ENCODE peak calls at places on chromosomes 3 and 15, in seven cellular contexts. One of them, this sample, is unnamed.

GRCh38 chr3:15347104-15347736 is 14.8 kb upstream of the SH3BP5 start:
- DNase-seq in suprapubic skin: no peak
- DNase-seq in psoas muscle: no peak
- DNase-seq in neural crest cell: no peak
- DNase-seq in GM06990: no peak
- DNase-seq in IMR-90: no peak
- DNase-seq in hepatocyte: no peak
- DNase-seq in this sample: no peak

GRCh38 chr3:149593416-149594160 is 64.2 kb downstream of the WWTR1 start:
- DNase-seq in GM06990: no peak
- DNase-seq in neural crest cell: no peak
- DNase-seq in psoas muscle: no peak
- DNase-seq in IMR-90: no peak
- DNase-seq in hepatocyte: no peak
- DNase-seq in suprapubic skin: no peak
- DNase-seq in this sample: no peak

GRCh38 chr3:97699889-97700288 is 64.7 kb upstream of the ARL6 start:
- DNase-seq in GM06990: no peak
- DNase-seq in hepatocyte: no peak
- DNase-seq in IMR-90: no peak
- DNase-seq in neural crest cell: no peak
- DNase-seq in suprapubic skin: no peak
- DNase-seq in psoas muscle: no peak
- DNase-seq in this sample: no peak

GRCh38 chr3:52633786-52634185 is 51.9 kb downstream of the PBRM1 start:
- DNase-seq in suprapubic skin: no peak
- DNase-seq in hepatocyte: no peak
- DNase-seq in psoas muscle: no peak
- DNase-seq in GM06990: no peak
- DNase-seq in IMR-90: peak; percentile 56
- DNase-seq in neural crest cell: no peak
- DNase-seq in this sample: no peak

GRCh38 chr3:141094851-141095545 is 43.9 kb downstream of the SPSB4 start:
- DNase-seq in IMR-90: peak; percentile 9
- DNase-seq in neural crest cell: peak; percentile 43
- DNase-seq in GM06990: no peak
- DNase-seq in suprapubic skin: peak; percentile 78
- DNase-seq in psoas muscle: peak; percentile 89
- DNase-seq in hepatocyte: no peak
- DNase-seq in this sample: no peak

GRCh38 chr15:57432141-57432701 is 55.9 kb downstream of the CGNL1 start:
- DNase-seq in psoas muscle: no peak
- DNase-seq in suprapubic skin: no peak
- DNase-seq in hepatocyte: no peak
- DNase-seq in neural crest cell: no peak
- DNase-seq in IMR-90: no peak
- DNase-seq in GM06990: no peak
- DNase-seq in this sample: no peak

GRCh38 chr3:107421170-107421792 is 44.0 kb downstream of the CCDC54 start:
- DNase-seq in neural crest cell: no peak
- DNase-seq in hepatocyte: peak; percentile 74
- DNase-seq in IMR-90: peak; percentile 74
- DNase-seq in psoas muscle: no peak
- DNase-seq in suprapubic skin: no peak
- DNase-seq in GM06990: peak; percentile 45
- DNase-seq in this sample: no peak

GRCh38 chr3:39166134-39166710 is 12.8 kb upstream of the CSRNP1 start:
- DNase-seq in hepatocyte: peak; percentile 80
- DNase-seq in psoas muscle: no peak
- DNase-seq in suprapubic skin: no peak
- DNase-seq in neural crest cell: no peak
- DNase-seq in GM06990: no peak
- DNase-seq in IMR-90: peak; percentile 94
- DNase-seq in this sample: no peak

GRCh38 chr15:62306851-62307504 is 141.9 kb upstream of the C2CD4B start:
- DNase-seq in suprapubic skin: no peak
- DNase-seq in psoas muscle: no peak
- DNase-seq in IMR-90: peak; percentile 67
- DNase-seq in neural crest cell: peak; percentile 36
- DNase-seq in GM06990: no peak
- DNase-seq in hepatocyte: peak; percentile 87
- DNase-seq in this sample: peak; percentile 42

GRCh38 chr3:190591080-190591479 is 77.2 kb downstream of the IL1RAP start:
- DNase-seq in GM06990: no peak
- DNase-seq in neural crest cell: no peak
- DNase-seq in IMR-90: no peak
- DNase-seq in suprapubic skin: no peak
- DNase-seq in psoas muscle: no peak
- DNase-seq in hepatocyte: no peak
- DNase-seq in this sample: no peak

GRCh38 chr15:40334541-40334940 is 6.2 kb downstream of the CCDC9B start:
- DNase-seq in GM06990: no peak
- DNase-seq in psoas muscle: no peak
- DNase-seq in neural crest cell: no peak
- DNase-seq in hepatocyte: no peak
- DNase-seq in IMR-90: no peak
- DNase-seq in suprapubic skin: no peak
- DNase-seq in this sample: no peak

GRCh38 chr15:96551722-96552121 is 221.2 kb downstream of the NR2F2 start:
- DNase-seq in suprapubic skin: no peak
- DNase-seq in neural crest cell: no peak
- DNase-seq in IMR-90: no peak
- DNase-seq in hepatocyte: no peak
- DNase-seq in psoas muscle: no peak
- DNase-seq in GM06990: no peak
- DNase-seq in this sample: no peak

GRCh38 chr3:57596495-57597239 is 477 bp downstream of the ARF4 start:
- DNase-seq in GM06990: peak; percentile 68
- DNase-seq in neural crest cell: peak; percentile 54
- DNase-seq in IMR-90: peak; percentile 91
- DNase-seq in hepatocyte: peak; percentile 89
- DNase-seq in psoas muscle: peak; percentile 89
- DNase-seq in suprapubic skin: peak; percentile 93
- DNase-seq in this sample: peak; percentile 64

GRCh38 chr3:129382366-129382765 is 46.1 kb downstream of the EFCAB12 start:
- DNase-seq in GM06990: no peak
- DNase-seq in IMR-90: no peak
- DNase-seq in neural crest cell: no peak
- DNase-seq in hepatocyte: no peak
- DNase-seq in psoas muscle: no peak
- DNase-seq in suprapubic skin: no peak
- DNase-seq in this sample: no peak

GRCh38 chr15:29278436-29279099 is 8.9 kb upstream of the NSMCE3 start:
- DNase-seq in neural crest cell: no peak
- DNase-seq in psoas muscle: no peak
- DNase-seq in GM06990: no peak
- DNase-seq in IMR-90: peak; percentile 94
- DNase-seq in hepatocyte: peak; percentile 49
- DNase-seq in suprapubic skin: no peak
- DNase-seq in this sample: no peak

GRCh38 chr3:142445816-142446254 is 2.0 kb downstream of the XRN1 start:
- DNase-seq in suprapubic skin: no peak
- DNase-seq in psoas muscle: no peak
- DNase-seq in IMR-90: peak; percentile 53
- DNase-seq in hepatocyte: peak; percentile 27
- DNase-seq in neural crest cell: no peak
- DNase-seq in GM06990: peak; percentile 25
- DNase-seq in this sample: no peak

DNA sequence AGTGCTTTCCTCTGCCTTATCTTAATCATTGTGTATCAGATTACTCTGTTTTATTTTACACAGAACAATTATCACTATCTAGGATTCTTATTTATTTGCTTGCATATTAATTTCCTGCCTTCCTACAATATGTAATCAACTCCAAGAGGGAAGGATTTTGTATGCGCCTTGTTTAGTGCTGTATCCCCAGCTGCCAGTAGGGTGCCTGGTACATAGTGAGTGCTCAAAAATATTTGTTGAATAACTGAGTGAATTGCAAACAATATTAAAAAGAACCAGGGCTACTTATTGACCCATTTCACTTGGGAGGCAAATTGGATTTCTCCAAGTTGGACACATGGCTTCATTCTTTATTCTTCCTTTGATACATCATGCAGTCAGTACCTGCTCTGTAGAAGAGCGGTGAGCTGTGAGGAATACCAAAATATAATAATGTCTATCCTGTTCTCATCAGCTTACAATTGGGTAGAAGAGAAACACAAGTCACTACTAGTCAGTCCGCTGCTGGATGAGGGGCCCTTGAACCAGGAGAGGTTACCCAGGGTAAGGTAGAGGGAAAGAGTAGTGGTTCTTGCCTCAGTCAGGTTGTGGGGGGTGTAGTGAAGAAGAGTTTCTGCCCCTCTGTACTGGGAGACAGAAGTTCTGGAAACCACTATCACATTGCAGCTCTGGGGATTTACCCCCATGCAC is 233.9 kb upstream of the ZBTB20 start:
- DNase-seq in GM06990: no peak
- DNase-seq in psoas muscle: no peak
- DNase-seq in IMR-90: no peak
- DNase-seq in neural crest cell: no peak
- DNase-seq in hepatocyte: no peak
- DNase-seq in suprapubic skin: no peak
- DNase-seq in this sample: no peak
- TF ChIP-seq CTCF in GM06990: no peak
- TF ChIP-seq CTCF in psoas muscle: no peak
- TF ChIP-seq CTCF in IMR-90: no peak
- TF ChIP-seq CTCF in neural crest cell: no peak
- TF ChIP-seq CTCF in hepatocyte: no peak
- TF ChIP-seq CTCF in suprapubic skin: no peak
- TF ChIP-seq CTCF in this sample: peak; percentile 20

DNA sequence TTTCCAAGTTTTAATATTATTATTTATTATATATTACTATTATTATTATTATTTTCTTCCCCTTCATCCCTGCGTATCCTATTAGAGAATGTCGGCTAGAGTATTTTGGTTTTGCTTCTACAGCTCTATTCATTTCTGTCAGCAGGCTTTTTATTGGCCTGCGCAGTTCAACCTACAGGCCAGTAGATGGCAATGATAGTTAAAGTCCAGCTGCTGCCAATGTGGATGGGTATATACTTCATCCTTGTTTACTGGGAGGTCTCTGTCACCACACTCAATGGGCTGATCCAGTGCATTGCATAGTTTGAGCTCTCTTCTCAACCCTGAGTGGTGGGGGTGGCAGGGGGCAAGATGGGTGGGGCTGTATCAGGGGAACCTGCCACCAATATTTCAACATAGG is 799.8 kb downstream of the NSUN3 start:
- DNase-seq in neural crest cell: peak; percentile 9
- DNase-seq in IMR-90: no peak
- DNase-seq in suprapubic skin: no peak
- DNase-seq in hepatocyte: peak; percentile 54
- DNase-seq in GM06990: no peak
- DNase-seq in psoas muscle: no peak
- DNase-seq in this sample: no peak
- TF ChIP-seq CTCF in neural crest cell: peak; percentile 70
- TF ChIP-seq CTCF in IMR-90: peak; percentile 22
- TF ChIP-seq CTCF in suprapubic skin: no peak
- TF ChIP-seq CTCF in hepatocyte: peak; percentile 59
- TF ChIP-seq CTCF in GM06990: peak; percentile 62
- TF ChIP-seq CTCF in psoas muscle: no peak
- TF ChIP-seq CTCF in this sample: no peak

DNA sequence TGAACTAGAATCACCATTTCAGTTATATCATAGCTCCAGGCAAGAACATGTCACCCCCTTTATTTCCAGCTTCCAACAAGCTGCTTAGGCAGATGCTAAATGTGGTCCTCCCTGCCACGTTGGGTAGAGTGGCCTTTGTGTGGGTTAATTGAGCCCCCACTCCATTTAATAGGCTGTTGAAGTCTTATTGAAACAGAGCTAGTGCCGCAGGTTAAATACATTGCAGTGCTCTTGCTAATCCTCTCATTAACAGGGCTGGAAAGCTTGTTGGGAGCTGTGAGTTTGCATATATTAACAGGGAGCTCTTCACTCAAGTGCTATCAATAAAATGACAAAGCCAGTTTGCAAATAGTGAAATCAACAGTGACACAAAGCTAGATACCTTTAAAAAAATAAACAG is 248.4 kb upstream of the CMC1 start:
- DNase-seq in psoas muscle: no peak
- DNase-seq in suprapubic skin: no peak
- DNase-seq in GM06990: no peak
- DNase-seq in neural crest cell: no peak
- DNase-seq in IMR-90: no peak
- DNase-seq in hepatocyte: no peak
- DNase-seq in this sample: no peak
- TF ChIP-seq CTCF in psoas muscle: no peak
- TF ChIP-seq CTCF in suprapubic skin: no peak
- TF ChIP-seq CTCF in GM06990: no peak
- TF ChIP-seq CTCF in neural crest cell: no peak
- TF ChIP-seq CTCF in IMR-90: no peak
- TF ChIP-seq CTCF in hepatocyte: no peak
- TF ChIP-seq CTCF in this sample: no peak

DNA sequence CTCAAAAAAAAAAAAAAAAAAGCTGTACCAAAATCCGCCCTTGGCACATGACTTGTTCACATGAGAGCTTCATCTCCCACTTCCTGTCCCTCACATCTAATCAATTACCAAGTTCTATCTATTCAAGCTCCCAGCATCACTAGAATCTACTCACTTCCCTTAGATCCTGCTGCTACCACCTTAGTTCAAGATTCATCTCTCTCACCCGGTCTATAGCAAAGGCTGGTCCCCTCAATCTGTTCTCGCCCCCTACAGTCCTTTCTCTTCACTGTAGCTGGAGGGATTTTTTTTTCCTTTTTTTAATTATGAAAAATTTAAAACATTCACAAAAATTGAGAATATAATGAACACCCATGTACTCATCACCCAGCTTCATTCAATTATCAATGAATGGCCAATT is 16.7 kb upstream of the GPR160 start:
- DNase-seq in neural crest cell: no peak
- DNase-seq in psoas muscle: no peak
- DNase-seq in hepatocyte: no peak
- DNase-seq in suprapubic skin: no peak
- DNase-seq in GM06990: no peak
- DNase-seq in IMR-90: no peak
- DNase-seq in this sample: no peak
- TF ChIP-seq CTCF in neural crest cell: no peak
- TF ChIP-seq CTCF in psoas muscle: no peak
- TF ChIP-seq CTCF in hepatocyte: peak; percentile 5
- TF ChIP-seq CTCF in suprapubic skin: no peak
- TF ChIP-seq CTCF in GM06990: peak; percentile 32
- TF ChIP-seq CTCF in IMR-90: peak; percentile 30
- TF ChIP-seq CTCF in this sample: no peak

GRCh38 chr3:194272861-194273266 is 78.3 kb downstream of the CPN2 start:
- DNase-seq in hepatocyte: peak; percentile 55
- DNase-seq in neural crest cell: no peak
- DNase-seq in suprapubic skin: peak; percentile 84
- DNase-seq in psoas muscle: no peak
- DNase-seq in GM06990: no peak
- DNase-seq in IMR-90: no peak
- DNase-seq in this sample: no peak
- TF ChIP-seq CTCF in hepatocyte: no peak
- TF ChIP-seq CTCF in neural crest cell: no peak
- TF ChIP-seq CTCF in suprapubic skin: no peak
- TF ChIP-seq CTCF in psoas muscle: no peak
- TF ChIP-seq CTCF in GM06990: no peak
- TF ChIP-seq CTCF in IMR-90: no peak
- TF ChIP-seq CTCF in this sample: no peak

GRCh38 chr3:89562373-89562772 is 455.0 kb downstream of the EPHA3 start:
- DNase-seq in neural crest cell: no peak
- DNase-seq in GM06990: no peak
- DNase-seq in hepatocyte: no peak
- DNase-seq in suprapubic skin: no peak
- DNase-seq in IMR-90: no peak
- DNase-seq in psoas muscle: no peak
- DNase-seq in this sample: no peak
- TF ChIP-seq CTCF in neural crest cell: no peak
- TF ChIP-seq CTCF in GM06990: no peak
- TF ChIP-seq CTCF in hepatocyte: no peak
- TF ChIP-seq CTCF in suprapubic skin: no peak
- TF ChIP-seq CTCF in IMR-90: no peak
- TF ChIP-seq CTCF in psoas muscle: no peak
- TF ChIP-seq CTCF in this sample: no peak